ENCODE peak calls at places on chromosomes 4 and X, in nine cellular contexts. A, Q, M, C, T, O, U, I and Y are unnamed samples.

GRCh38 chr4:1863297-1864033 is 7.5 kb upstream of the LETM1 start:
- DNase-seq in A (no peak), Q (no peak), M (no peak), C (no peak), T (no peak), O (no peak), U (no peak), I (no peak), Y (no peak)

GRCh38 chr4:16194199-16194598 is 32.1 kb downstream of the TAPT1 start:
- DNase-seq in A (peak), Q (peak), M (no peak), C (no peak), T (no peak), O (no peak), U (no peak), I (no peak), Y (no peak)

GRCh38 chrX:42934020-42934701 is 156.2 kb upstream of the PPP1R2C start:
- DNase-seq in A (no peak), Q (no peak), M (no peak), C (no peak), T (peak), O (no peak), U (no peak), I (no peak), Y (no peak)

GRCh38 chrX:135707880-135708279 is 5.6 kb upstream of the CT45A1 start:
- DNase-seq in A (no peak), Q (no peak), M (peak), C (no peak), T (peak), O (no peak), U (no peak), I (no peak), Y (peak)

GRCh38 chrX:27680726-27681125 is 90.6 kb downstream of the DCAF8L2 start:
- DNase-seq in A (peak), Q (peak), M (no peak), C (no peak), T (no peak), O (no peak), U (no peak), I (peak), Y (no peak)

GRCh38 chr4:131499139-131499873 is 1649.8 kb upstream of the PCDH10 start:
- DNase-seq in A (peak), Q (peak), M (peak), C (no peak), T (no peak), O (no peak), U (no peak), I (peak), Y (no peak)

GRCh38 chr4:33837043-33837442 is 2407.3 kb downstream of the ARAP2 start:
- DNase-seq in A (peak), Q (peak), M (peak), C (no peak), T (no peak), O (no peak), U (no peak), I (peak), Y (no peak)

GRCh38 chr4:659851-660250 is 14.2 kb downstream of the ATP5ME start:
- DNase-seq in A (no peak), Q (no peak), M (no peak), C (no peak), T (no peak), O (no peak), U (no peak), I (no peak), Y (no peak)

GRCh38 chrX:53481816-53482485 is 47.8 kb upstream of the HSD17B10 start:
- DNase-seq in A (peak), Q (peak), M (peak), C (peak), T (peak), O (peak), U (peak), I (peak), Y (peak)

GRCh38 chr4:146640459-146641061 is 1.9 kb downstream of the POU4F2 start:
- DNase-seq in A (no peak), Q (no peak), M (no peak), C (no peak), T (no peak), O (no peak), U (no peak), I (no peak), Y (no peak)

GRCh38 chrX:67714004-67714403 is 170.2 kb downstream of the AR start:
- DNase-seq in A (no peak), Q (no peak), M (no peak), C (no peak), T (no peak), O (no peak), U (no peak), I (no peak), Y (no peak)

GRCh38 chr4:105451346-105451745 is 22.5 kb downstream of the PPA2 start:
- DNase-seq in A (no peak), Q (no peak), M (no peak), C (no peak), T (no peak), O (no peak), U (no peak), I (no peak), Y (no peak)

GRCh38 chrX:40061005-40061404 is 36.8 kb downstream of the BCOR start:
- DNase-seq in A (no peak), Q (no peak), M (no peak), C (no peak), T (no peak), O (no peak), U (no peak), I (no peak), Y (no peak)

GRCh38 chr4:20086768-20087167 is 164.9 kb upstream of the SLIT2 start:
- DNase-seq in A (no peak), Q (peak), M (no peak), C (no peak), T (no peak), O (no peak), U (no peak), I (peak), Y (no peak)

GRCh38 chr4:75895744-75896314 is 6.4 kb downstream of the PPEF2 start:
- DNase-seq in A (peak), Q (peak), M (peak), C (no peak), T (peak), O (no peak), U (no peak), I (peak), Y (no peak)

GRCh38 chrX:1476682-1477081 is 24.0 kb upstream of the ASMTL start:
- DNase-seq in A (no peak), Q (no peak), M (no peak), C (no peak), T (no peak), O (no peak), U (no peak), I (no peak), Y (no peak)

GRCh38 chrX:15566244-15566643 is 34.5 kb downstream of the ACE2 start:
- DNase-seq in A (no peak), Q (no peak), M (peak), C (no peak), T (no peak), O (no peak), U (no peak), I (no peak), Y (no peak)

GRCh38 chrX:100969936-100970335 is 428 bp downstream of the ARL13A start:
- DNase-seq in A (no peak), Q (no peak), M (no peak), C (no peak), T (no peak), O (no peak), U (no peak), I (no peak), Y (no peak)

GRCh38 chr4:111960241-111960667 is 185.0 kb upstream of the FAM241A start:
- DNase-seq in A (no peak), Q (peak), M (peak), C (no peak), T (peak), O (no peak), U (no peak), I (peak), Y (no peak)

GRCh38 chrX:146278381-146278780 is 460.8 kb downstream of the SLITRK2 start:
- DNase-seq in A (no peak), Q (no peak), M (no peak), C (no peak), T (no peak), O (no peak), U (no peak), I (no peak), Y (peak)

GRCh38 chr4:158769175-158769831 is 477 bp downstream of the FNIP2 start:
- DNase-seq in A (no peak), Q (peak), M (no peak), C (no peak), T (peak), O (peak), U (peak), I (peak), Y (peak)

GRCh38 chr4:169236901-169237626 is 33.7 kb downstream of the SH3RF1 start:
- DNase-seq in A (no peak), Q (no peak), M (no peak), C (peak), T (no peak), O (no peak), U (no peak), I (no peak), Y (no peak)

GRCh38 chrX:51332188-51332942 is at the start of gene NUDT10:
- DNase-seq in A (peak), Q (no peak), M (peak), C (no peak), T (no peak), O (peak), U (peak), I (peak), Y (peak)

GRCh38 chrX:17564689-17565409 is 172.4 kb upstream of the SCML1 start:
- DNase-seq in A (no peak), Q (no peak), M (no peak), C (no peak), T (no peak), O (no peak), U (no peak), I (peak), Y (no peak)

GRCh38 chrX:44241551-44241950 is 101.9 kb downstream of the EFHC2 start:
- DNase-seq in A (no peak), Q (no peak), M (no peak), C (no peak), T (no peak), O (no peak), U (no peak), I (no peak), Y (no peak)

GRCh38 chrX:11953615-11954014 is 184.7 kb upstream of the FRMPD4 start:
- DNase-seq in A (peak), Q (peak), M (peak), C (no peak), T (no peak), O (no peak), U (no peak), I (peak), Y (no peak)

GRCh38 chr4:152780267-152780811 is 585 bp downstream of the ARFIP1 start:
- DNase-seq in A (peak), Q (no peak), M (no peak), C (no peak), T (no peak), O (no peak), U (no peak), I (peak), Y (peak)

GRCh38 chrX:40021647-40022046 is 76.1 kb downstream of the BCOR start:
- DNase-seq in A (no peak), Q (no peak), M (no peak), C (no peak), T (no peak), O (no peak), U (no peak), I (no peak), Y (no peak)

GRCh38 chrX:135060697-135061096 is 8.8 kb upstream of the RTL8A start:
- DNase-seq in A (no peak), Q (no peak), M (no peak), C (no peak), T (no peak), O (no peak), U (no peak), I (no peak), Y (no peak)

GRCh38 chr4:81724925-81725329 is 253.2 kb upstream of the RASGEF1B start:
- DNase-seq in A (no peak), Q (peak), M (no peak), C (no peak), T (peak), O (no peak), U (peak), I (no peak), Y (no peak)

GRCh38 chr4:148268835-148269234 is 173.4 kb downstream of the NR3C2 start:
- DNase-seq in A (no peak), Q (no peak), M (no peak), C (peak), T (no peak), O (no peak), U (no peak), I (no peak), Y (no peak)

GRCh38 chr4:166501941-166502382 is 628.9 kb downstream of the TLL1 start:
- DNase-seq in A (no peak), Q (no peak), M (peak), C (peak), T (peak), O (no peak), U (no peak), I (no peak), Y (peak)

GRCh38 chr4:174317531-174317930 is 33.8 kb downstream of the CEP44 start:
- DNase-seq in A (peak), Q (no peak), M (no peak), C (peak), T (no peak), O (no peak), U (no peak), I (no peak), Y (no peak)

GRCh38 chr4:153115322-153116100 is 88.7 kb upstream of the TRIM2 start:
- DNase-seq in A (peak), Q (peak), M (peak), C (peak), T (peak), O (no peak), U (no peak), I (peak), Y (no peak)

GRCh38 chr4:149933883-149934282 is 118.2 kb upstream of the IQCM start:
- DNase-seq in A (no peak), Q (no peak), M (no peak), C (no peak), T (no peak), O (no peak), U (no peak), I (no peak), Y (no peak)

GRCh38 chr4:41644288-41644914 is 104.1 kb downstream of the PHOX2B start:
- DNase-seq in A (peak), Q (peak), M (peak), C (no peak), T (no peak), O (peak), U (peak), I (peak), Y (peak)

GRCh38 chr4:81565137-81565870 is 93.6 kb upstream of the RASGEF1B start:
- DNase-seq in A (no peak), Q (no peak), M (no peak), C (no peak), T (no peak), O (no peak), U (peak), I (peak), Y (peak)

GRCh38 chrX:1592128-1592862 is 891 bp downstream of the AKAP17A start:
- DNase-seq in A (peak), Q (no peak), M (no peak), C (no peak), T (peak), O (no peak), U (peak), I (peak), Y (peak)

GRCh38 chrX:102765794-102766193 is 45.3 kb downstream of the GPRASP3 start:
- DNase-seq in A (peak), Q (peak), M (peak), C (no peak), T (no peak), O (no peak), U (no peak), I (peak), Y (no peak)

GRCh38 chr4:142126890-142127497 is 490.6 kb downstream of the IL15 start:
- DNase-seq in A (peak), Q (peak), M (peak), C (peak), T (peak), O (peak), U (no peak), I (peak), Y (peak)
- TF ChIP-seq CTCF in A (peak), Q (peak), M (peak), C (peak), T (peak), O (peak), U (peak), I (peak), Y (peak)

DNA sequence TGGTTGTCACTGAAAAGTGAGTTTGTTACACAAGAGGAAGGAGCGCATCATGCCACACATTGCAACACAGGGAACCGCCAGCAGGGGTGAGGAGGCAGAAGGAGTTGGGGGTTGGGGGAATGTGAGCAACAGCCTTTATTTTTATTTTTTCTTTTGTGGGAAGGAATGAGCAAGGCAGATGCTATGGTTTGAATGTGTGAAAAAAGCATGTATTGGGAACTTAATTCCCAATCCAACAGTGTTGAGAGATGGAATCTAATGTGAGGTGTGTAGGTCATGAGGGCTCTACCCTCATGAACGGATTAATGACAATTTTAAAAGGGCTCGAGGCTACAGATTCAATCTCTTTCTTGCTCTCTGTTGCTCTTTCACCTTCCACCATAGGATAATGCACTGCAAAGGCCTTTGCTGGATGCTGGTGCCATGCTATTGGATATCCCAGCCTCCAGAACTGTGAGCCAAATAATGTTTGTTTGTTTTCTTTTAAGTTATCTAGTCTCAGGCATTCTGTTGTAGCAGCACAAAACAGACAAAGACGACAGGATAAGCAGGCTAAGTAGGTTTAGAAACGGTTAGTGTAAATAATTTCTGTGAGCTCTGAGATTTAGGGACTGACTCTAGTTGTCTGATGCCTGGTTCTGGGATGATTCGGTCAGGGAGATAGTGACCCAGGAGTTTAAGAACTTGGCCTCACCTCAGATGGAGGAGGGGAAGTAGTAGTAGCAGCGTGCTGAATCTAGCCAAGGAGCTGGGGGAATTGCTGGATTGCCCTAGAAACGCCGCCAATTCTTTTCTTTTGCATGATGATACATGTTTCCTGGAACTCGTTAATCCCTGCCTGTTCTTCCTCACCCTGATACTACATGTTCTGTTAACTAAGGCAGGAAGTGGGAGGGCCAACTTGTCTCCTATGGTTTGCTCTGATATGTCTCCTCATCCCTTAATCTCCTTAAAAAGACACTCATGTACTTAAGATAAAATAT is 156.6 kb upstream of the CTSO start:
- DNase-seq in A (peak), Q (peak), M (peak), C (no peak), T (no peak), O (no peak), U (no peak), I (peak), Y (no peak)
- TF ChIP-seq CTCF in A (no peak), Q (peak), M (no peak), C (peak), T (no peak), O (peak), U (no peak), I (no peak), Y (peak)

DNA sequence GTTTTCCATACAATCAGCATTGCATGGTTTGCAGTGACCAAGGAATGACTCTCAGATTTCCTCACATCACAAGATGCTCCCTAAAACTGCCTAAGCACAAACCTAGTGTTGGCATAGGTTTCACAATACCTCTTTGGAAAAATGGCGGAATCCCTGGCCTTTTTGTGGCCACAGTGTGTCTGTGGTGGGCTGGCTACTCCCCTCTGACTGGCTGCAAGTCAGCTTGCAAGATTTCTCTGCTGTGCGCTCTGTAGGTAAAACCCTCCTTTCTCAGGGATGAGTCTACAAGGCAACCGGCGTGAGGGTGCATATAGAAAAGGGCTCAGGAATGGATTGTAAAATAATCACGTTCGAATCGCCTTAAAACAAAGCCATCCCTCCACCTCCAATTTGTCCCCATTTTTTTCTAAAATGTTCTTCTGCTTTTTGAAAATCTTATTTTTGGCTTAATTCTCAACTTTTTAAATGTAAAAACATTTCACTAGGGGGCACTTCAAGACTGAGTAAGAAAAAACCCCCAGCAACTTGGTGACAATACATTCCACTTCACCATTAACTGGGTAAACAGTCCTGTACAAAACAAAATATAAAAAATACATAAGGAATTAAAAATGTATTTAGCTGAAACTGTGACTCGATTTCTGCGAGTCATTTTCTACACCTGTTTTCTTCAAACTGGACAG is 235.6 kb downstream of the STIM2 start:
- DNase-seq in A (no peak), Q (no peak), M (no peak), C (no peak), T (no peak), O (no peak), U (no peak), I (peak), Y (no peak)
- TF ChIP-seq CTCF in A (no peak), Q (peak), M (no peak), C (no peak), T (no peak), O (peak), U (no peak), I (no peak), Y (peak)

GRCh38 chr4:12724520-12724919 is 759.6 kb downstream of the RAB28 start:
- DNase-seq in A (no peak), Q (no peak), M (no peak), C (no peak), T (no peak), O (no peak), U (no peak), I (peak), Y (no peak)

GRCh38 chr4:12729384-12729783 is 754.8 kb downstream of the RAB28 start:
- DNase-seq in A (peak), Q (peak), M (peak), C (no peak), T (peak), O (no peak), U (no peak), I (peak), Y (no peak)

DNA sequence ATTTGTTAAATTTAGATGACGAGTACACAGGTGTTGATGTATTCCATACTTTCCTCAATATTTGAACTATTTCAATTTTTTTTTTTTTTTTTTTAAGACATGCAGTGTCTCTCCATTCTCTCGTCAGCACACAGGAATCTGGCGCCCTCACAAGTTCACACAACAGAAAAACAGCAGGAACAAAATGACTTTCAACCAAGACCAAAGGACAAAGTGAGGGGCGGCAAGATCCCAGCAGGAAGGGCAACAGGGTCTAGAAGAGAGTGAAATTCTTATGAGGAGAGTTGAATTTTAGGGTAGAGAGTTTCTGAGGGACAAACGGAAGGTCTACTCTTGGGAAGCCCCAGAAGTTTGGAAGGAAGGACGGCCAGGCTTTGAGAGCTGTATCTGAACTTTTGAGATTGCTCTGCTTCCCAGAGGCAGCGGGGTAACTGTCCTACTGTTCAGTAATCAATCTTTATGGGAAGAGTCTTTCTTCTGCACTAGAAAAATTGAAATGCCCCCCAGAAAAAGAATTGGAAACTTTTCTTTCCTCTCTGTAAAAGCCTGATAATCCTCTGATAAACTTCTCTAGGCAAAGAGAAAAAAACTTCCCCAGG is 760.2 kb downstream of the RAB28 start:
- DNase-seq in A (no peak), Q (peak), M (no peak), C (no peak), T (no peak), O (no peak), U (no peak), I (no peak), Y (no peak)
- TF ChIP-seq CTCF in A (no peak), Q (peak), M (no peak), C (peak), T (no peak), O (peak), U (no peak), I (no peak), Y (no peak)